ENCODE peak calls at places on chromosomes 7 and 10, in seven cellular contexts. One of them, this sample, is unnamed.

GRCh38 chr10:62048473-62048872 is 147.0 kb downstream of the ARID5B start:
- DNase-seq in sigmoid colon: no peak
- DNase-seq in tibial nerve: no peak
- DNase-seq in transverse colon: no peak
- DNase-seq in GM12878: no peak
- DNase-seq in ovary: no peak
- DNase-seq in A549: no peak
- DNase-seq in this sample: no peak

GRCh38 chr7:129989466-129989865 is 36.7 kb upstream of the UBE2H start:
- DNase-seq in sigmoid colon: no peak
- DNase-seq in tibial nerve: no peak
- DNase-seq in transverse colon: no peak
- DNase-seq in GM12878: peak
- DNase-seq in ovary: no peak
- DNase-seq in A549: no peak
- DNase-seq in this sample: no peak

GRCh38 chr7:40826419-40827216 is 691.8 kb downstream of the SUGCT start:
- DNase-seq in sigmoid colon: no peak
- DNase-seq in tibial nerve: no peak
- DNase-seq in transverse colon: no peak
- DNase-seq in GM12878: no peak
- DNase-seq in ovary: no peak
- DNase-seq in A549: no peak
- DNase-seq in this sample: no peak

GRCh38 chr10:124245806-124246440 is 152.5 kb upstream of the CHST15 start:
- DNase-seq in sigmoid colon: peak
- DNase-seq in tibial nerve: no peak
- DNase-seq in transverse colon: peak
- DNase-seq in GM12878: no peak
- DNase-seq in ovary: no peak
- DNase-seq in A549: no peak
- DNase-seq in this sample: peak

GRCh38 chr10:25766687-25767221 is 167.3 kb upstream of the MYO3A start:
- DNase-seq in sigmoid colon: no peak
- DNase-seq in tibial nerve: no peak
- DNase-seq in transverse colon: no peak
- DNase-seq in GM12878: no peak
- DNase-seq in ovary: no peak
- DNase-seq in A549: no peak
- DNase-seq in this sample: no peak

GRCh38 chr7:6254891-6255290 is 17.5 kb downstream of the CYTH3 start:
- DNase-seq in sigmoid colon: no peak
- DNase-seq in tibial nerve: no peak
- DNase-seq in transverse colon: no peak
- DNase-seq in GM12878: no peak
- DNase-seq in ovary: no peak
- DNase-seq in A549: no peak
- DNase-seq in this sample: no peak

GRCh38 chr7:90459888-90460287 is 9.6 kb upstream of the PTTG1IP2 start:
- DNase-seq in sigmoid colon: no peak
- DNase-seq in tibial nerve: no peak
- DNase-seq in transverse colon: no peak
- DNase-seq in GM12878: no peak
- DNase-seq in ovary: no peak
- DNase-seq in A549: peak
- DNase-seq in this sample: no peak

GRCh38 chr7:38542156-38542555 is 89.0 kb downstream of the AMPH start:
- DNase-seq in sigmoid colon: no peak
- DNase-seq in tibial nerve: no peak
- DNase-seq in transverse colon: no peak
- DNase-seq in GM12878: no peak
- DNase-seq in ovary: no peak
- DNase-seq in A549: no peak
- DNase-seq in this sample: no peak

GRCh38 chr10:129760003-129760315 is 204.1 kb downstream of the EBF3 start:
- DNase-seq in sigmoid colon: peak
- DNase-seq in tibial nerve: no peak
- DNase-seq in transverse colon: no peak
- DNase-seq in GM12878: no peak
- DNase-seq in ovary: no peak
- DNase-seq in A549: no peak
- DNase-seq in this sample: peak

GRCh38 chr7:135194494-135195095 is 16.7 kb downstream of the WDR91 start:
- DNase-seq in sigmoid colon: no peak
- DNase-seq in tibial nerve: no peak
- DNase-seq in transverse colon: no peak
- DNase-seq in GM12878: no peak
- DNase-seq in ovary: no peak
- DNase-seq in A549: no peak
- DNase-seq in this sample: peak

GRCh38 chr10:132342553-132342952 is 10.6 kb downstream of the LRRC27 start:
- DNase-seq in sigmoid colon: no peak
- DNase-seq in tibial nerve: no peak
- DNase-seq in transverse colon: no peak
- DNase-seq in GM12878: no peak
- DNase-seq in ovary: no peak
- DNase-seq in A549: no peak
- DNase-seq in this sample: no peak

GRCh38 chr10:86250399-86250798 is 116.2 kb downstream of the GRID1 start:
- DNase-seq in sigmoid colon: no peak
- DNase-seq in tibial nerve: no peak
- DNase-seq in transverse colon: no peak
- DNase-seq in GM12878: no peak
- DNase-seq in ovary: no peak
- DNase-seq in A549: no peak
- DNase-seq in this sample: no peak

GRCh38 chr7:6161463-6162330 is 110.7 kb downstream of the CYTH3 start:
- DNase-seq in sigmoid colon: peak
- DNase-seq in tibial nerve: no peak
- DNase-seq in transverse colon: no peak
- DNase-seq in GM12878: no peak
- DNase-seq in ovary: no peak
- DNase-seq in A549: no peak
- DNase-seq in this sample: no peak

GRCh38 chr10:49615721-49616120 is 1.9 kb downstream of the CHAT start:
- DNase-seq in sigmoid colon: peak
- DNase-seq in tibial nerve: no peak
- DNase-seq in transverse colon: no peak
- DNase-seq in GM12878: no peak
- DNase-seq in ovary: no peak
- DNase-seq in A549: no peak
- DNase-seq in this sample: no peak

GRCh38 chr7:132263151-132263550 is 313.1 kb downstream of the PLXNA4 start:
- DNase-seq in sigmoid colon: no peak
- DNase-seq in tibial nerve: no peak
- DNase-seq in transverse colon: no peak
- DNase-seq in GM12878: no peak
- DNase-seq in ovary: no peak
- DNase-seq in A549: no peak
- DNase-seq in this sample: no peak

GRCh38 chr10:101337836-101338235 is 16.1 kb upstream of the BTRC start:
- DNase-seq in sigmoid colon: no peak
- DNase-seq in tibial nerve: no peak
- DNase-seq in transverse colon: no peak
- DNase-seq in GM12878: no peak
- DNase-seq in ovary: no peak
- DNase-seq in A549: no peak
- DNase-seq in this sample: no peak

GRCh38 chr7:85023066-85023687 is 163.7 kb downstream of the SEMA3D start:
- DNase-seq in sigmoid colon: no peak
- DNase-seq in tibial nerve: peak
- DNase-seq in transverse colon: no peak
- DNase-seq in GM12878: no peak
- DNase-seq in ovary: no peak
- DNase-seq in A549: peak
- DNase-seq in this sample: no peak

GRCh38 chr10:6170638-6171037 is 32.1 kb upstream of the PFKFB3 start:
- DNase-seq in sigmoid colon: no peak
- DNase-seq in tibial nerve: no peak
- DNase-seq in transverse colon: peak
- DNase-seq in GM12878: no peak
- DNase-seq in ovary: no peak
- DNase-seq in A549: no peak
- DNase-seq in this sample: no peak

GRCh38 chr10:1368772-1369171 is 312.6 kb downstream of the WDR37 start:
- DNase-seq in sigmoid colon: no peak
- DNase-seq in tibial nerve: peak
- DNase-seq in transverse colon: peak
- DNase-seq in GM12878: no peak
- DNase-seq in ovary: no peak
- DNase-seq in A549: peak
- DNase-seq in this sample: peak

GRCh38 chr7:147861058-147861716 is 729.4 kb upstream of the C7orf33 start:
- DNase-seq in sigmoid colon: no peak
- DNase-seq in tibial nerve: no peak
- DNase-seq in transverse colon: no peak
- DNase-seq in GM12878: no peak
- DNase-seq in ovary: no peak
- DNase-seq in A549: no peak
- DNase-seq in this sample: no peak

GRCh38 chr7:5420108-5420840 is 3.4 kb downstream of the TNRC18 start:
- DNase-seq in sigmoid colon: no peak
- DNase-seq in tibial nerve: no peak
- DNase-seq in transverse colon: no peak
- DNase-seq in GM12878: no peak
- DNase-seq in ovary: peak
- DNase-seq in A549: no peak
- DNase-seq in this sample: peak

GRCh38 chr7:404782-405488 is 114.7 kb downstream of the PDGFA start:
- DNase-seq in sigmoid colon: no peak
- DNase-seq in tibial nerve: no peak
- DNase-seq in transverse colon: no peak
- DNase-seq in GM12878: no peak
- DNase-seq in ovary: no peak
- DNase-seq in A549: no peak
- DNase-seq in this sample: peak

GRCh38 chr7:76512941-76513816 is 2.8 kb downstream of the UPK3B start:
- DNase-seq in sigmoid colon: peak
- DNase-seq in tibial nerve: no peak
- DNase-seq in transverse colon: no peak
- DNase-seq in GM12878: no peak
- DNase-seq in ovary: no peak
- DNase-seq in A549: peak
- DNase-seq in this sample: no peak

GRCh38 chr7:6221340-6222319 is 50.8 kb downstream of the CYTH3 start:
- DNase-seq in sigmoid colon: no peak
- DNase-seq in tibial nerve: no peak
- DNase-seq in transverse colon: no peak
- DNase-seq in GM12878: no peak
- DNase-seq in ovary: no peak
- DNase-seq in A549: peak
- DNase-seq in this sample: no peak

GRCh38 chr7:76430836-76431235 is 6.1 kb downstream of the ZP3 start:
- DNase-seq in sigmoid colon: no peak
- DNase-seq in tibial nerve: no peak
- DNase-seq in transverse colon: no peak
- DNase-seq in GM12878: no peak
- DNase-seq in ovary: no peak
- DNase-seq in A549: no peak
- DNase-seq in this sample: no peak

GRCh38 chr7:99737726-99738125 is 2.7 kb upstream of the CYP3A7 start:
- DNase-seq in sigmoid colon: no peak
- DNase-seq in tibial nerve: no peak
- DNase-seq in transverse colon: no peak
- DNase-seq in GM12878: no peak
- DNase-seq in ovary: no peak
- DNase-seq in A549: no peak
- DNase-seq in this sample: no peak

GRCh38 chr10:18438356-18439126 is 212.8 kb downstream of the NSUN6 start:
- DNase-seq in sigmoid colon: no peak
- DNase-seq in tibial nerve: no peak
- DNase-seq in transverse colon: no peak
- DNase-seq in GM12878: no peak
- DNase-seq in ovary: no peak
- DNase-seq in A549: no peak
- DNase-seq in this sample: no peak
- H3K27ac ChIP-seq in sigmoid colon: peak
- H3K27ac ChIP-seq in tibial nerve: no peak
- H3K27ac ChIP-seq in transverse colon: no peak
- H3K27ac ChIP-seq in GM12878: no peak
- H3K27ac ChIP-seq in ovary: no peak
- H3K27ac ChIP-seq in A549: no peak
- H3K27ac ChIP-seq in this sample: no peak

GRCh38 chr10:24249829-24250415 is 41.0 kb downstream of the KIAA1217 start:
- DNase-seq in sigmoid colon: no peak
- DNase-seq in tibial nerve: peak
- DNase-seq in transverse colon: no peak
- DNase-seq in GM12878: no peak
- DNase-seq in ovary: no peak
- DNase-seq in A549: no peak
- DNase-seq in this sample: no peak

GRCh38 chr10:24247841-24248240 is 38.9 kb downstream of the KIAA1217 start:
- DNase-seq in sigmoid colon: no peak
- DNase-seq in tibial nerve: no peak
- DNase-seq in transverse colon: no peak
- DNase-seq in GM12878: no peak
- DNase-seq in ovary: no peak
- DNase-seq in A549: no peak
- DNase-seq in this sample: no peak

GRCh38 chr10:24254180-24254579 is 45.2 kb downstream of the KIAA1217 start:
- DNase-seq in sigmoid colon: no peak
- DNase-seq in tibial nerve: no peak
- DNase-seq in transverse colon: no peak
- DNase-seq in GM12878: no peak
- DNase-seq in ovary: no peak
- DNase-seq in A549: no peak
- DNase-seq in this sample: no peak

GRCh38 chr10:24255115-24255895 is 46.4 kb downstream of the KIAA1217 start:
- DNase-seq in sigmoid colon: no peak
- DNase-seq in tibial nerve: no peak
- DNase-seq in transverse colon: no peak
- DNase-seq in GM12878: no peak
- DNase-seq in ovary: no peak
- DNase-seq in A549: no peak
- DNase-seq in this sample: no peak

GRCh38 chr10:24251547-24251946 is 42.6 kb downstream of the KIAA1217 start:
- DNase-seq in sigmoid colon: no peak
- DNase-seq in tibial nerve: no peak
- DNase-seq in transverse colon: no peak
- DNase-seq in GM12878: no peak
- DNase-seq in ovary: no peak
- DNase-seq in A549: no peak
- DNase-seq in this sample: no peak
- TF ChIP-seq EP300 in sigmoid colon: no peak
- TF ChIP-seq EP300 in tibial nerve: no peak
- TF ChIP-seq EP300 in transverse colon: no peak
- TF ChIP-seq EP300 in GM12878: no peak
- TF ChIP-seq EP300 in ovary: no peak
- TF ChIP-seq EP300 in A549: no peak
- TF ChIP-seq EP300 in this sample: no peak

GRCh38 chr10:74008212-74008731 is 10.4 kb downstream of the VCL start:
- DNase-seq in sigmoid colon: no peak
- DNase-seq in tibial nerve: no peak
- DNase-seq in transverse colon: no peak
- DNase-seq in GM12878: no peak
- DNase-seq in ovary: no peak
- DNase-seq in A549: no peak
- DNase-seq in this sample: no peak
- H3K4me3 ChIP-seq in sigmoid colon: no peak
- H3K4me3 ChIP-seq in tibial nerve: no peak
- H3K4me3 ChIP-seq in transverse colon: no peak
- H3K4me3 ChIP-seq in GM12878: peak
- H3K4me3 ChIP-seq in ovary: no peak
- H3K4me3 ChIP-seq in A549: no peak
- H3K4me3 ChIP-seq in this sample: no peak

GRCh38 chr7:131190581-131190980 is 137.1 kb upstream of the MKLN1 start:
- DNase-seq in sigmoid colon: no peak
- DNase-seq in tibial nerve: no peak
- DNase-seq in transverse colon: no peak
- DNase-seq in GM12878: no peak
- DNase-seq in ovary: no peak
- DNase-seq in A549: no peak
- DNase-seq in this sample: no peak
- H3K27ac ChIP-seq in sigmoid colon: no peak
- H3K27ac ChIP-seq in tibial nerve: no peak
- H3K27ac ChIP-seq in transverse colon: no peak
- H3K27ac ChIP-seq in GM12878: no peak
- H3K27ac ChIP-seq in ovary: no peak
- H3K27ac ChIP-seq in A549: peak
- H3K27ac ChIP-seq in this sample: no peak